ENCODE peak calls at places on chromosomes 5 and 9, in nine cellular contexts. Q, P, M, R, O, G, I, N and B are unnamed samples.

GRCh38 chr5:56177134-56177533 is 56.0 kb downstream of the ANKRD55 start:
- DNase-seq in Q (no peak), P (no peak), M (no peak), R (no peak), O (no peak), G (no peak), I (no peak), N (no peak), B (no peak)

GRCh38 chr5:150113047-150113744 is 26.8 kb upstream of the CSF1R start:
- DNase-seq in Q (no peak), P (no peak), M (no peak), R (no peak), O (no peak), G (no peak), I (no peak), N (no peak), B (no peak)

GRCh38 chr5:80569961-80570786 is at the start of gene ANKRD34B:
- DNase-seq in Q (no peak), P (no peak), M (no peak), R (no peak), O (no peak), G (no peak), I (no peak), N (no peak), B (peak)

GRCh38 chr9:477146-477545 is 262.5 kb downstream of the DOCK8 start:
- DNase-seq in Q (no peak), P (no peak), M (no peak), R (no peak), O (no peak), G (no peak), I (no peak), N (no peak), B (no peak)

GRCh38 chr5:129724222-129724621 is 23.7 kb upstream of the MINAR2 start:
- DNase-seq in Q (no peak), P (no peak), M (no peak), R (no peak), O (no peak), G (no peak), I (no peak), N (no peak), B (no peak)

GRCh38 chr5:135317286-135317685 is 81.7 kb downstream of the MACROH2A1 start:
- DNase-seq in Q (peak), P (no peak), M (no peak), R (no peak), O (no peak), G (no peak), I (no peak), N (no peak), B (no peak)

GRCh38 chr9:137141050-137141810 is 2.3 kb downstream of the GRIN1 start:
- DNase-seq in Q (no peak), P (no peak), M (no peak), R (no peak), O (no peak), G (no peak), I (no peak), N (no peak), B (no peak)

GRCh38 chr9:92530893-92531292 is 4.9 kb downstream of the ECM2 start:
- DNase-seq in Q (no peak), P (no peak), M (no peak), R (no peak), O (no peak), G (no peak), I (no peak), N (no peak), B (no peak)

GRCh38 chr9:706606-707451 is 134.7 kb upstream of the DMRT1 start:
- DNase-seq in Q (peak), P (peak), M (no peak), R (peak), O (no peak), G (no peak), I (peak), N (no peak), B (no peak)

GRCh38 chr5:40960027-40960426 is 50.7 kb downstream of the C7 start:
- DNase-seq in Q (no peak), P (no peak), M (peak), R (no peak), O (no peak), G (no peak), I (no peak), N (no peak), B (no peak)

GRCh38 chr5:123813937-123814624 is 302.1 kb downstream of the CSNK1G3 start:
- DNase-seq in Q (no peak), P (no peak), M (peak), R (peak), O (no peak), G (no peak), I (peak), N (no peak), B (no peak)

GRCh38 chr5:151104795-151105194 is 24.0 kb upstream of the TNIP1 start:
- DNase-seq in Q (peak), P (no peak), M (no peak), R (peak), O (no peak), G (no peak), I (no peak), N (no peak), B (no peak)

GRCh38 chr9:29203216-29203930 is 1630.1 kb upstream of the C9orf72 start:
- DNase-seq in Q (no peak), P (no peak), M (no peak), R (no peak), O (no peak), G (no peak), I (no peak), N (no peak), B (no peak)

GRCh38 chr5:179113945-179114641 is 53.9 kb downstream of the ZNF354C start:
- DNase-seq in Q (peak), P (no peak), M (no peak), R (no peak), O (no peak), G (no peak), I (no peak), N (no peak), B (no peak)

GRCh38 chr9:131042666-131043065 is 33.7 kb downstream of the LAMC3 start:
- DNase-seq in Q (no peak), P (no peak), M (no peak), R (no peak), O (no peak), G (no peak), I (no peak), N (no peak), B (no peak)